ENCODE peak calls at places on chromosomes 6 and 20, in five cellular contexts. One of them, this sample, is unnamed.

GRCh38 chr6:148144917-148145521 is 197.6 kb upstream of the SASH1 start:
- DNase-seq in small intestine: peak; percentile 69
- DNase-seq in KG1: peak; percentile 17
- DNase-seq in ureter: peak; percentile 66
- DNase-seq in NCI-H2171: peak; percentile 62
- DNase-seq in this sample: peak; percentile 64

GRCh38 chr6:20312581-20312980 is 89.1 kb upstream of the E2F3 start:
- DNase-seq in small intestine: peak; percentile 61
- DNase-seq in KG1: no peak
- DNase-seq in ureter: no peak
- DNase-seq in NCI-H2171: peak; percentile 27
- DNase-seq in this sample: no peak

GRCh38 chr6:160667854-160668481 is 3.9 kb upstream of the LPA start:
- DNase-seq in small intestine: peak; percentile 14
- DNase-seq in KG1: peak; percentile 3
- DNase-seq in ureter: no peak
- DNase-seq in NCI-H2171: no peak
- DNase-seq in this sample: peak; percentile 50

GRCh38 chr6:148885920-148886845 is 139.4 kb downstream of the UST start:
- DNase-seq in small intestine: no peak
- DNase-seq in KG1: no peak
- DNase-seq in ureter: no peak
- DNase-seq in NCI-H2171: peak; percentile 78
- DNase-seq in this sample: no peak

GRCh38 chr6:158818008-158818579 is 1.1 kb downstream of the EZR start:
- DNase-seq in small intestine: peak; percentile 85
- DNase-seq in KG1: no peak
- DNase-seq in ureter: peak; percentile 84
- DNase-seq in NCI-H2171: peak; percentile 73
- DNase-seq in this sample: peak; percentile 55

GRCh38 chr6:147274776-147275175 is 70.6 kb downstream of the STXBP5 start:
- DNase-seq in small intestine: no peak
- DNase-seq in KG1: no peak
- DNase-seq in ureter: no peak
- DNase-seq in NCI-H2171: no peak
- DNase-seq in this sample: no peak

GRCh38 chr6:31121131-31121790 is 1.0 kb upstream of the CDSN start:
- DNase-seq in small intestine: peak; percentile 40
- DNase-seq in KG1: no peak
- DNase-seq in ureter: no peak
- DNase-seq in NCI-H2171: no peak
- DNase-seq in this sample: no peak

GRCh38 chr20:61123751-61124368 is 128.2 kb upstream of the CDH4 start:
- DNase-seq in small intestine: no peak
- DNase-seq in KG1: no peak
- DNase-seq in ureter: no peak
- DNase-seq in NCI-H2171: no peak
- DNase-seq in this sample: no peak

GRCh38 chr6:41278699-41279405 is 7.6 kb downstream of the TREM1 start:
- DNase-seq in small intestine: peak; percentile 55
- DNase-seq in KG1: peak; percentile 83
- DNase-seq in ureter: no peak
- DNase-seq in NCI-H2171: peak; percentile 55
- DNase-seq in this sample: peak; percentile 74

GRCh38 chr6:169047345-169047744 is 206.3 kb downstream of the THBS2 start:
- DNase-seq in small intestine: no peak
- DNase-seq in KG1: no peak
- DNase-seq in ureter: no peak
- DNase-seq in NCI-H2171: no peak
- DNase-seq in this sample: no peak

GRCh38 chr6:53300656-53301551 is 47.8 kb downstream of the ELOVL5 start:
- DNase-seq in small intestine: peak; percentile 35
- DNase-seq in KG1: no peak
- DNase-seq in ureter: no peak
- DNase-seq in NCI-H2171: no peak
- DNase-seq in this sample: peak; percentile 15

GRCh38 chr20:14573676-14574075 is 236.3 kb upstream of the FLRT3 start:
- DNase-seq in small intestine: peak; percentile 29
- DNase-seq in KG1: no peak
- DNase-seq in ureter: no peak
- DNase-seq in NCI-H2171: no peak
- DNase-seq in this sample: no peak

GRCh38 chr20:59683181-59683580 is 78.8 kb downstream of the PHACTR3 start:
- DNase-seq in small intestine: no peak
- DNase-seq in KG1: no peak
- DNase-seq in ureter: no peak
- DNase-seq in NCI-H2171: no peak
- DNase-seq in this sample: no peak

GRCh38 chr6:69339163-69339550 is 457.7 kb downstream of the LMBRD1 start:
- DNase-seq in small intestine: no peak
- DNase-seq in KG1: no peak
- DNase-seq in ureter: no peak
- DNase-seq in NCI-H2171: no peak
- DNase-seq in this sample: no peak

GRCh38 chr20:23773127-23773526 is 22.4 kb upstream of the CST1 start:
- DNase-seq in small intestine: no peak
- DNase-seq in KG1: no peak
- DNase-seq in ureter: no peak
- DNase-seq in NCI-H2171: no peak
- DNase-seq in this sample: no peak

GRCh38 chr6:26554669-26555504 is 16.7 kb downstream of the HMGN4 start:
- DNase-seq in small intestine: peak; percentile 33
- DNase-seq in KG1: peak; percentile 54
- DNase-seq in ureter: no peak
- DNase-seq in NCI-H2171: no peak
- DNase-seq in this sample: peak; percentile 69

GRCh38 chr6:170293881-170294755 is 3.2 kb upstream of the DLL1 start:
- DNase-seq in small intestine: no peak
- DNase-seq in KG1: no peak
- DNase-seq in ureter: peak; percentile 13
- DNase-seq in NCI-H2171: peak; percentile 43
- DNase-seq in this sample: no peak

GRCh38 chr6:45576648-45577624 is 199.2 kb upstream of the SUPT3H start:
- DNase-seq in small intestine: no peak
- DNase-seq in KG1: no peak
- DNase-seq in ureter: no peak
- DNase-seq in NCI-H2171: no peak
- DNase-seq in this sample: no peak

GRCh38 chr6:43757966-43758616 is 11.9 kb upstream of the VEGFA start:
- DNase-seq in small intestine: no peak
- DNase-seq in KG1: no peak
- DNase-seq in ureter: no peak
- DNase-seq in NCI-H2171: no peak
- DNase-seq in this sample: no peak

GRCh38 chr6:148831064-148831463 is 84.2 kb downstream of the UST start:
- DNase-seq in small intestine: peak; percentile 26
- DNase-seq in KG1: peak; percentile 41
- DNase-seq in ureter: no peak
- DNase-seq in NCI-H2171: no peak
- DNase-seq in this sample: no peak

GRCh38 chr6:44006123-44006871 is 121.0 kb downstream of the MRPL14 start:
- DNase-seq in small intestine: no peak
- DNase-seq in KG1: no peak
- DNase-seq in ureter: no peak
- DNase-seq in NCI-H2171: no peak
- DNase-seq in this sample: no peak